ENCODE peak calls at places on chromosome 12, in nine cellular contexts. L is small intestine, T is bronchial epithelial cell, H is H4, F is substantia nigra, I is sigmoid colon, W is mesothelial cell of epicardium, E is dermis blood vessel endothelial cell, U is nephron progenitor cell. Z is an unnamed sample.

GRCh38 chr12:6199531-6200265 is 502 bp upstream of the CD9 start:
- DNase-seq in W (no peak), I (peak), H (no peak), F (no peak), U (peak), E (no peak), L (peak), T (no peak), Z (no peak)

GRCh38 chr12:57518920-57519757 is 1.2 kb downstream of the DDIT3 start:
- DNase-seq in H (no peak), U (peak), I (peak), L (no peak), F (no peak), E (peak), W (no peak), T (peak), Z (no peak)

GRCh38 chr12:94500831-94501567 is 41.3 kb upstream of the CEP83 start:
- DNase-seq in F (no peak), W (no peak), I (no peak), H (no peak), L (no peak), E (no peak), U (no peak), T (no peak), Z (no peak)

GRCh38 chr12:54390176-54390667 is 5.7 kb upstream of the ZNF385A start:
- DNase-seq in W (no peak), T (peak), I (no peak), E (no peak), H (no peak), F (no peak), L (no peak), U (no peak), Z (no peak)

GRCh38 chr12:45186762-45187161 is 29.1 kb upstream of the ANO6 start:
- DNase-seq in I (no peak), T (no peak), L (no peak), F (no peak), U (no peak), W (no peak), E (no peak), H (no peak), Z (no peak)

GRCh38 chr12:339557-340195 is 49.4 kb downstream of the KDM5A start:
- DNase-seq in L (no peak), H (no peak), T (no peak), I (no peak), U (no peak), F (no peak), W (no peak), E (no peak), Z (no peak)

GRCh38 chr12:52871291-52871961 is 22.6 kb upstream of the KRT78 start:
- DNase-seq in H (peak), U (no peak), W (no peak), E (no peak), L (peak), F (no peak), I (no peak), T (peak), Z (peak)

GRCh38 chr12:22409071-22409951 is 74.8 kb upstream of the ST8SIA1 start:
- DNase-seq in I (no peak), U (no peak), T (no peak), E (no peak), F (no peak), H (no peak), W (no peak), L (peak), Z (no peak)

GRCh38 chr12:110929818-110930217 is 9.4 kb upstream of the MYL2 start:
- DNase-seq in F (no peak), I (no peak), L (no peak), U (no peak), H (no peak), E (no peak), W (no peak), T (no peak), Z (no peak)

GRCh38 chr12:93784339-93785086 is 107.3 kb downstream of the CRADD start:
- DNase-seq in E (peak), L (peak), T (no peak), W (no peak), H (no peak), I (peak), U (no peak), F (no peak), Z (peak)

GRCh38 chr12:83122623-83122934 is 435.9 kb downstream of the TMTC2 start:
- DNase-seq in L (no peak), E (no peak), F (no peak), W (no peak), I (no peak), T (no peak), H (no peak), U (no peak), Z (no peak)

GRCh38 chr12:237026-237815 is 23.3 kb upstream of the SLC6A12 start:
- DNase-seq in W (no peak), L (peak), E (no peak), U (no peak), I (no peak), T (no peak), H (no peak), F (no peak), Z (no peak)